ENCODE peak calls at places on chromosomes 1 and 21, in six cellular contexts. I, D, B, R, M and L are unnamed samples. For H3K4me1 and H3K36me3, the result is how much of the 10 kb centered on the place peaks cover.

GRCh38 chr1:94622757-94623156 is 81.2 kb upstream of the F3 start:
- DNase-seq in R (peak), M (peak), D (peak), B (no peak), I (no peak), L (no peak)

GRCh38 chr1:41500378-41500777 is 15.9 kb upstream of the EDN2 start:
- DNase-seq in D (peak), M (no peak), R (no peak), I (peak), B (peak), L (no peak)

GRCh38 chr1:247966520-247967204 is 1.6 kb downstream of the OR2AK2 start:
- DNase-seq in M (no peak), I (no peak), R (no peak), D (no peak), B (no peak), L (no peak)

GRCh38 chr21:39087238-39087975 is 95.8 kb downstream of the PSMG1 start:
- DNase-seq in B (peak), M (no peak), I (no peak), D (no peak), R (no peak), L (no peak)

GRCh38 chr1:240362826-240363225 is 249.1 kb downstream of the GREM2 start:
- DNase-seq in M (no peak), D (no peak), I (no peak), R (no peak), B (no peak), L (no peak)

GRCh38 chr1:181104790-181105133 is 16.3 kb downstream of the IER5 start:
- DNase-seq in I (no peak), B (no peak), M (no peak), D (no peak), R (no peak), L (peak)

GRCh38 chr1:211183924-211184323 is 50.0 kb upstream of the KCNH1 start:
- DNase-seq in D (peak), R (no peak), M (no peak), I (no peak), B (no peak), L (peak)

GRCh38 chr1:24888061-24888970 is 41.8 kb downstream of the RUNX3 start:
- DNase-seq in M (no peak), I (peak), R (no peak), B (no peak), D (no peak), L (no peak)

GRCh38 chr1:31487143-31487542 is 74.1 kb downstream of the SERINC2 start:
- DNase-seq in B (no peak), R (no peak), M (no peak), I (no peak), D (no peak), L (no peak)

DNA sequence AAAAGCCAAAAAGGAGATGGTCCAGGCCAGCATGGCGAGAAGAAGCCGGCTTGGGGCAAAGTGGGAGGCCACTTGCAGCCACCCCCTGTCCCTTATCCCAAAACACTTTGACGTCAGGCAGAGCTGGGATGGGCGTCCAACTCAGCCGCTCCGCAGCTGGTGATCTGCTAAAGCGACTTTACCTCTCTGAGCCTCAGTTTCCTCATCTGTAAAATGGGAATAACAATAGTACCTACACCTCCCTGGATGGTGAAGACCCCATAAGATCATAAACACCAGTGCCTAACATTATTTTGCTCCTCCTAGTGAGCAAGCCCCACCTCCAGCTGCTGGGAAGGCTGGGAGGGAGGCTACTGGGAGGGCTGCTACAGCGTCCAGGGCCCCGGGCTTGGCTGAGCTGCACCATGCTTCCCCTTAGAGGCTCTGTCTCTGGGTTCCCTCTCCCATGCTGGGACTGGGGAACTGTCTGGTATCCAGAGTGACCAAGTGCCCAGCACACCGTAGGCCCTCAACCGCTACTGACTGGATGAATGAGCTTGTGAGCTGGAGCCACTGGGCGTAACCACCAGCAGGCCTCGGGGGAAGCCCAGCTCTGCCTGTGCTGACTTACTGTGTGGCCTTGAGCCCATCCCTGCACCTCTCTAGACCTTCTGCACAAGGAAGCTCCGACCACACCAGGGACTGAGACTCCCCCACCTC is 18.3 kb downstream of the IFFO2 start:
- DNase-seq in M (no peak), B (no peak), I (no peak), R (no peak), D (no peak), L (no peak)
- H3K4me1 ChIP-seq in M (under half), B (under half), I (half or more), R (under half), D (under half), L (half or more)

GRCh38 chr21:46116189-46116845 is 18.4 kb downstream of the COL6A2 start:
- DNase-seq in B (no peak), I (peak), D (no peak), R (no peak), M (no peak), L (no peak)

GRCh38 chr21:46116846-46117585 is 19.1 kb downstream of the COL6A2 start:
- DNase-seq in R (no peak), I (peak), D (peak), B (peak), M (no peak), L (no peak)

GRCh38 chr21:46118305-46118870 is 20.5 kb downstream of the COL6A2 start:
- DNase-seq in M (no peak), I (no peak), R (no peak), B (no peak), D (no peak), L (no peak)

GRCh38 chr21:46118871-46119564 is 21.1 kb downstream of the COL6A2 start:
- DNase-seq in D (no peak), M (no peak), R (no peak), B (no peak), I (peak), L (no peak)

DNA sequence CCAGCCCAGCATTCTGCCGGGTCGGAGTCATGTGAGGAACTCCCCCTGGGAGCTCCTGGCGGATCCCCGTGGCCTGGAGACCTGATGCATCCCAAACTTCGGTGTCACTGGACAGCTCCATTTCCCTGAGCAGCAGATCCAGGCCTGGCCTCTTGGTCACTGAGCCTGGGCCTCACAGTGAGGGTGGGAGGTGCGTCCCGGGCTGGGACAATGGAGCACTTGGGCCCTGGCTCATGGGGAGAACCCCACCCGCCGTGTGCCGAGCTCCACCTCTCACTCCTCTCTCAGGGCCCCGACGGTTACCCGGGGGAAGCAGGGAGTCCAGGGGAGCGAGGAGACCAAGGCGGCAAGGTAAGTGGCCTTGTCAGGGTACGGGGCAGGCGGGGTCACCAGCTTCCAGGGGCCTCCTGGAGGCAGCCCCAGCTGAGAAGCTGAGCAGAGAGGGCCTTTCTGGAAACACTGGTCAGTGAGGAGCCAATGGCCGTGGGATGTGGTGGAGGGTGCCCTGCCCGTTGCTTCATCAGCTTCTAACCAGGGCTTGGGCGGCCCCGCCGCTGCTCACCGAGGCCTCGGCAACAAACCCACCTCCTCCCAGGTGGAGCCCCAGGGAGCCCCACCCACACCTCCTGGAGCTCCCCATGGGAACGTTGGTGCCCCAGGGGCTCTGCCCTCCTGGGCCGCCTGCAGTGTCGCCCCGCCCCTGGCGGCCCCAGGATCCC is 19.8 kb downstream of the COL6A2 start:
- DNase-seq in B (peak), D (no peak), I (no peak), M (no peak), R (no peak), L (no peak)
- H3K36me3 ChIP-seq in B (under half), D (half or more), I (half or more), M (under half), R (under half), L (under half)

GRCh38 chr1:226632922-226633351 is 84.4 kb downstream of the STUM start:
- DNase-seq in I (peak), M (no peak), D (no peak), R (no peak), B (no peak), L (no peak)
- H3K4me3 ChIP-seq in I (no peak), M (no peak), D (no peak), R (no peak), B (no peak), L (no peak)

GRCh38 chr1:156666862-156667609 is 10.2 kb downstream of the NES start:
- DNase-seq in R (no peak), B (no peak), I (peak), D (no peak), M (no peak), L (no peak)
- H3K4me1 ChIP-seq in R (under half), B (half or more), I (half or more), D (under half), M (half or more), L (under half)